ENCODE peak calls at places on chromosomes 16 and 17, in four cellular contexts. P is foreskin fibroblast, X is WTC11, N is fibroblast of pulmonary artery. V is an unnamed sample.

GRCh38 chr16:3825103-3825502 is 55.4 kb downstream of the CREBBP start:
- DNase-seq in P (peak), X (no peak), N (peak), V (no peak)

GRCh38 chr16:78283668-78284251 is 184.3 kb downstream of the WWOX start:
- DNase-seq in P (no peak), N (no peak), X (no peak), V (no peak)

GRCh38 chr16:3444032-3444388 is 530 bp downstream of the NAA60 start:
- DNase-seq in N (peak), P (peak), X (no peak), V (peak)

GRCh38 chr17:2015314-2015713 is 9.8 kb downstream of the RTN4RL1 start:
- DNase-seq in N (no peak), X (no peak), P (no peak), V (no peak)

GRCh38 chr17:65514541-65514940 is 46.9 kb downstream of the AXIN2 start:
- DNase-seq in N (peak), P (peak), X (no peak), V (no peak)

GRCh38 chr17:18141210-18141803 is 32.8 kb downstream of the MYO15A start:
- DNase-seq in P (peak), N (peak), X (no peak), V (no peak)

GRCh38 chr16:77327717-77328116 is 107.1 kb downstream of the ADAMTS18 start:
- DNase-seq in P (no peak), N (no peak), X (no peak), V (no peak)

GRCh38 chr17:82180776-82181528 is 31.7 kb downstream of the CCDC57 start:
- DNase-seq in N (no peak), X (no peak), P (no peak), V (peak)

GRCh38 chr17:62675260-62675659 is 47.8 kb downstream of the MRC2 start:
- DNase-seq in P (no peak), N (no peak), X (no peak), V (no peak)

GRCh38 chr17:4215882-4216411 is 47.8 kb downstream of the ANKFY1 start:
- DNase-seq in N (no peak), P (peak), X (no peak), V (peak)

V was measured in ELF-1.